ENCODE peak calls at places on chromosome 20, in six cellular contexts. A is lower lobe of right lung, C is left ventricle myocardium inferior, P is heart right ventricle, D is neural progenitor cell, H is transverse colon. Z is an unnamed sample. For H3K4me1, the result is how much of the 10 kb centered on the place peaks cover.

GRCh38 chr20:33076662-33077398 is 2.6 kb upstream of the BPIFB4 start:
- DNase-seq in A (no peak), C (no peak), P (no peak), D (peak), H (no peak), Z (no peak)

GRCh38 chr20:51042657-51043247 is 19.8 kb upstream of the KCNG1 start:
- DNase-seq in A (no peak), C (no peak), P (no peak), D (peak), H (no peak), Z (no peak)

GRCh38 chr20:43188861-43189613 is 669 bp downstream of the PTPRT start:
- DNase-seq in A (no peak), C (no peak), P (no peak), D (peak), H (no peak), Z (no peak)

GRCh38 chr20:32773214-32773613 is 11.0 kb downstream of the DNMT3B start:
- DNase-seq in A (no peak), C (no peak), P (no peak), D (no peak), H (no peak), Z (no peak)

GRCh38 chr20:55057779-55058415 is 582.5 kb downstream of the DOK5 start:
- DNase-seq in A (no peak), C (no peak), P (no peak), D (no peak), H (peak), Z (no peak)

GRCh38 chr20:7159903-7160302 is 392.4 kb downstream of the BMP2 start:
- DNase-seq in A (no peak), C (no peak), P (no peak), D (no peak), H (no peak), Z (no peak)

GRCh38 chr20:496126-496696 is 33.9 kb upstream of the TBC1D20 start:
- DNase-seq in A (no peak), C (no peak), P (no peak), D (no peak), H (no peak), Z (no peak)

GRCh38 chr20:62631336-62632317 is 10.7 kb upstream of the SLCO4A1 start:
- DNase-seq in A (no peak), C (no peak), P (no peak), D (no peak), H (no peak), Z (no peak)

GRCh38 chr20:13054011-13054410 is 45.2 kb downstream of the SPTLC3 start:
- DNase-seq in A (no peak), C (no peak), P (no peak), D (no peak), H (no peak), Z (no peak)

GRCh38 chr20:64083380-64084208 is 604 bp downstream of the LKAAEAR1 start:
- DNase-seq in A (peak), C (peak), P (peak), D (peak), H (peak), Z (no peak)

GRCh38 chr20:38181207-38181693 is 16.2 kb upstream of the TGM2 start:
- DNase-seq in A (no peak), C (no peak), P (no peak), D (peak), H (no peak), Z (no peak)

GRCh38 chr20:45070932-45071632 is 29.8 kb downstream of the KCNS1 start:
- DNase-seq in A (no peak), C (no peak), P (no peak), D (no peak), H (no peak), Z (no peak)

GRCh38 chr20:54668271-54669053 is 193.1 kb downstream of the DOK5 start:
- DNase-seq in A (no peak), C (no peak), P (no peak), D (peak), H (peak), Z (no peak)

GRCh38 chr20:50110141-50111047 is 2.6 kb downstream of the UBE2V1 start:
- DNase-seq in A (no peak), C (no peak), P (no peak), D (no peak), H (peak), Z (no peak)

GRCh38 chr20:53609501-53610445 is 16.1 kb upstream of the ZNF217 start:
- DNase-seq in A (peak), C (peak), P (no peak), D (peak), H (peak), Z (no peak)

GRCh38 chr20:24639167-24639548 is 169.7 kb downstream of the SYNDIG1 start:
- DNase-seq in A (no peak), C (no peak), P (no peak), D (no peak), H (no peak), Z (no peak)

GRCh38 chr20:63782051-63782471 is 42.5 kb downstream of the SLC2A4RG start:
- DNase-seq in A (no peak), C (no peak), P (no peak), D (no peak), H (no peak), Z (no peak)

GRCh38 chr20:41352666-41353065 is 12.0 kb downstream of the LPIN3 start:
- DNase-seq in A (no peak), C (no peak), P (no peak), D (no peak), H (no peak), Z (no peak)

GRCh38 chr20:45433316-45433715 is 17.4 kb downstream of the PIGT start:
- DNase-seq in A (no peak), C (peak), P (peak), D (no peak), H (peak), Z (no peak)

GRCh38 chr20:12171927-12172581 is 254.4 kb downstream of the BTBD3 start:
- DNase-seq in A (no peak), C (no peak), P (peak), D (no peak), H (no peak), Z (no peak)

GRCh38 chr20:24149881-24150307 is 161.3 kb upstream of the GGTLC1 start:
- DNase-seq in A (no peak), C (peak), P (peak), D (peak), H (no peak), Z (no peak)

GRCh38 chr20:46137816-46138215 is 19.7 kb downstream of the CD40 start:
- DNase-seq in A (no peak), C (no peak), P (no peak), D (no peak), H (no peak), Z (no peak)

GRCh38 chr20:44450279-44450937 is 25.3 kb upstream of the TTPAL start:
- DNase-seq in A (no peak), C (no peak), P (no peak), D (no peak), H (no peak), Z (no peak)

GRCh38 chr20:5126512-5127203 is at the start of gene CDS2:
- DNase-seq in A (peak), C (peak), P (peak), D (peak), H (peak), Z (peak)

GRCh38 chr20:8722277-8722928 is 346.5 kb upstream of the PLCB4 start:
- DNase-seq in A (no peak), C (no peak), P (peak), D (peak), H (peak), Z (no peak)

GRCh38 chr20:59082077-59082740 is 39.6 kb upstream of the PRELID3B start:
- DNase-seq in A (no peak), C (no peak), P (no peak), D (no peak), H (no peak), Z (no peak)

GRCh38 chr20:62739581-62740285 is 31.1 kb downstream of the NTSR1 start:
- DNase-seq in A (peak), C (peak), P (no peak), D (no peak), H (peak), Z (no peak)

GRCh38 chr20:53712212-53712977 is 118.8 kb upstream of the ZNF217 start:
- DNase-seq in A (no peak), C (no peak), P (no peak), D (peak), H (no peak), Z (no peak)

GRCh38 chr20:45826381-45827019 is 612 bp downstream of the TNNC2 start:
- DNase-seq in A (no peak), C (no peak), P (no peak), D (no peak), H (no peak), Z (no peak)

GRCh38 chr20:62710886-62711702 is 2.5 kb downstream of the NTSR1 start:
- DNase-seq in A (no peak), C (no peak), P (no peak), D (no peak), H (peak), Z (no peak)

GRCh38 chr20:33731693-33732165 is at the start of gene ZNF341:
- DNase-seq in A (peak), C (peak), P (peak), D (peak), H (peak), Z (peak)

GRCh38 chr20:58618694-58619540 is 32.2 kb upstream of the STX16 start:
- DNase-seq in A (no peak), C (no peak), P (no peak), D (peak), H (no peak), Z (no peak)

GRCh38 chr20:12847862-12848261 is 160.9 kb upstream of the SPTLC3 start:
- DNase-seq in A (no peak), C (no peak), P (no peak), D (peak), H (no peak), Z (no peak)

GRCh38 chr20:10715035-10715434 is 41.2 kb upstream of the JAG1 start:
- DNase-seq in A (no peak), C (no peak), P (no peak), D (no peak), H (no peak), Z (no peak)

GRCh38 chr20:60224914-60225313 is 266.7 kb downstream of the CDH26 start:
- DNase-seq in A (no peak), C (no peak), P (no peak), D (peak), H (no peak), Z (no peak)

GRCh38 chr20:37151529-37151928 is 27.6 kb upstream of the RPN2 start:
- DNase-seq in A (no peak), C (no peak), P (no peak), D (no peak), H (no peak), Z (no peak)

GRCh38 chr20:14706555-14706954 is 369.1 kb upstream of the FLRT3 start:
- DNase-seq in A (no peak), C (no peak), P (no peak), D (no peak), H (no peak), Z (no peak)

GRCh38 chr20:10519361-10520048 is 84.4 kb downstream of the SLX4IP start:
- DNase-seq in A (no peak), C (no peak), P (no peak), D (no peak), H (no peak), Z (no peak)

GRCh38 chr20:59744756-59745155 is 140.4 kb downstream of the PHACTR3 start:
- DNase-seq in A (no peak), C (no peak), P (no peak), D (no peak), H (no peak), Z (no peak)

GRCh38 chr20:36085686-36086267 is 68.8 kb upstream of the EPB41L1 start:
- DNase-seq in A (peak), C (no peak), P (no peak), D (no peak), H (peak), Z (no peak)
- H3K4me1 ChIP-seq in A (under half), C (under half), P (under half), D (under half), H (under half), Z (under half)

DNA sequence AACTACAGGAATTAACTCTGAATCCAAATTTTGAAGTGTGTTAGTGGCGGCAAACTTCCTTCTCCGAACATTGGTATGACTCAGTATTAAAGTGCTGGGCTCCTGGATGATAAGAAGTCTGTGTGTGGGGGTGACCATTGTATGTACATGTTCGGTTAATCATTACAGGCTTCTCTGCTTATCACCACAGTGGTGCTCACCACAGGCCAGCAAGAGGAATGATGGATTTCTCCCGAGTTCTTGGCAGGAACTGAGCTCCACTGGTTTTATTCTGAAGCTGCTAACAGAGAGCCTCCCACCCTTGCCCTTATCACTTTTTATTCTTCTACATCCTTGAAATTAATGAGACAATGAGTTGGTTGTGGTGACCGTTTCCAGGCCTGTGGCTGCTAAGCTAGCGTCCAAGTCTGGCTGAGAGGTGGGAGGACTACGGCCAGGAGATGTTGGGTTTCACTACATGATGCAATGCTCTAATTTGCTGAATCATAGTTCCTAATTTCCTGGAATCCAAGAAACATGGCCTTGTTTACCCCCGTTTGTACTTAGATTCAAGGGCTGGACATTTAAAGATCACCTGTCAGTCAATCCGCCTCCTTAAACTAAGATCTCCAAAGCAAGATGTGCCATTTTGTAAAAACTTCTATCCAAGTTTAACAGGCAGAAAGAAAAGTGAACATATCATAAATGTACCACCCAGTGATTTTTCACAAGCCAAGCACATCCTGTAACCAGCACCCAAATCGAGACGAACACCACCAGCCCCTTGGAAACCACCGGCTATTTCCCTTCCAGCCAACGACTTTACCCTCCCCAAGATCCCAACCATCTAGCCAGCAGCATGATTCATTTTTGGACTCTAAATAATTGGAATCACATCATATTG is 172.6 kb downstream of the FOXA2 start:
- DNase-seq in A (no peak), C (peak), P (peak), D (no peak), H (no peak), Z (no peak)
- H3K27ac ChIP-seq in A (peak), C (peak), P (no peak), D (no peak), H (no peak), Z (peak)

GRCh38 chr20:57464642-57465211 is 60.2 kb downstream of the CTCFL start:
- DNase-seq in A (peak), C (no peak), P (no peak), D (no peak), H (no peak), Z (no peak)
- TF ChIP-seq CTCF in A (no peak), C (peak), P (no peak), D (peak), H (no peak), Z (no peak)

GRCh38 chr20:47350691-47351545 is 5.6 kb downstream of the ZMYND8 start:
- DNase-seq in A (no peak), C (no peak), P (no peak), D (peak), H (no peak), Z (no peak)
- H3K4me1 ChIP-seq in A (half or more), C (half or more), P (under half), D (half or more), H (half or more), Z (half or more)

Z was measured in thoracic aorta.